ENCODE peak calls at places on chromosomes 7 and 10, in eight cellular contexts. W, Q, I, H, C, G, F and M are unnamed samples.

GRCh38 chr10:133461841-133462240 is 8.1 kb downstream of the SCART1 start:
- DNase-seq in Q (no peak), G (no peak), I (no peak), F (no peak), C (no peak), W (no peak), H (no peak), M (no peak)

GRCh38 chr7:131159961-131160361 is 167.7 kb upstream of the MKLN1 start:
- DNase-seq in G (no peak), I (peak; percentile 52), H (no peak), C (no peak), F (peak; percentile 74), W (no peak), Q (no peak), M (peak; percentile 81)

GRCh38 chr7:8125680-8126444 is 136.1 kb downstream of the ICA1 start:
- DNase-seq in C (no peak), G (peak; percentile 59), W (no peak), F (no peak), Q (no peak), H (peak; percentile 91), I (no peak), M (no peak)

GRCh38 chr7:20327047-20327446 is 3.7 kb upstream of the ITGB8 start:
- DNase-seq in I (peak; percentile 22), C (peak; percentile 48), W (no peak), Q (peak; percentile 23), H (no peak), G (no peak), F (peak; percentile 67), M (peak; percentile 52)

GRCh38 chr7:156456503-156457115 is 184.0 kb upstream of the RNF32 start:
- DNase-seq in G (no peak), Q (no peak), W (no peak), H (no peak), C (no peak), F (no peak), I (no peak), M (no peak)

GRCh38 chr10:11058965-11059364 is 41.3 kb downstream of the CELF2 start:
- DNase-seq in F (peak; percentile 54), G (no peak), I (peak; percentile 1), C (no peak), Q (peak; percentile 5), W (no peak), H (no peak), M (peak; percentile 51)

GRCh38 chr7:55062106-55062499 is 43.3 kb downstream of the EGFR start:
- DNase-seq in Q (no peak), F (no peak), W (no peak), G (no peak), I (no peak), C (no peak), H (no peak), M (no peak)

GRCh38 chr10:122282253-122282671 is 11.2 kb downstream of the BTBD16 start:
- DNase-seq in I (peak; percentile 37), C (no peak), F (no peak), Q (no peak), H (no peak), W (no peak), G (no peak), M (peak; percentile 40)

GRCh38 chr10:14971867-14972448 is 12.8 kb downstream of the MEIG1 start:
- DNase-seq in W (peak; percentile 1), Q (no peak), G (peak; percentile 14), C (peak; percentile 33), I (peak; percentile 22), F (peak; percentile 28), H (peak; percentile 39), M (no peak)

GRCh38 chr7:112366886-112367285 is 83.4 kb upstream of the IFRD1 start:
- DNase-seq in Q (no peak), F (no peak), W (no peak), I (no peak), G (no peak), H (no peak), C (no peak), M (no peak)

GRCh38 chr7:22837308-22837707 is 14.7 kb upstream of the TOMM7 start:
- DNase-seq in W (no peak), G (no peak), Q (no peak), F (no peak), H (no peak), I (no peak), C (no peak), M (no peak)

GRCh38 chr7:129066290-129067131 is 11.6 kb upstream of the TNPO3 start:
- DNase-seq in Q (peak; percentile 37), C (peak; percentile 23), W (no peak), H (no peak), G (no peak), I (peak; percentile 90), F (peak; percentile 78), M (peak; percentile 86)

GRCh38 chr7:31883761-31884164 is 186.4 kb downstream of the PDE1C start:
- DNase-seq in H (peak; percentile 82), C (peak; percentile 25), W (no peak), F (peak; percentile 77), I (peak; percentile 87), Q (peak; percentile 38), G (no peak), M (peak; percentile 46)

GRCh38 chr10:11225935-11226334 is 208.3 kb downstream of the CELF2 start:
- DNase-seq in F (no peak), W (peak; percentile 28), G (peak; percentile 10), C (no peak), H (peak; percentile 97), Q (no peak), I (no peak), M (no peak)

GRCh38 chr7:129530881-129531391 is 28.6 kb downstream of the SMKR1 start:
- DNase-seq in I (peak; percentile 70), Q (no peak), F (peak; percentile 70), H (no peak), C (peak; percentile 47), G (no peak), W (no peak), M (peak; percentile 64)

GRCh38 chr10:104937528-104937927 is 296.4 kb downstream of the SORCS3 start:
- DNase-seq in G (no peak), C (no peak), I (peak; percentile 62), Q (peak; percentile 5), F (peak; percentile 61), H (no peak), W (no peak), M (peak; percentile 90)